ENCODE peak calls at places on chromosomes 11 and 22, in seven cellular contexts. V is iris pigment epithelial cell, C is prostate gland, H is Right ventricle myocardium superior, X is sigmoid colon, T is cardiac muscle cell, I is A549. Z is an unnamed sample.

GRCh38 chr11:17414317-17414737 is 25.9 kb upstream of the KCNJ11 start:
- DNase-seq in V (no peak), C (no peak), H (no peak), X (no peak), T (no peak), I (no peak), Z (peak; percentile 29)

GRCh38 chr11:79973701-79974626 is 533.1 kb upstream of the TENM4 start:
- DNase-seq in V (peak; percentile 3), C (no peak), H (no peak), X (no peak), T (peak; percentile 19), I (no peak), Z (peak; percentile 43)

GRCh38 chr11:9789919-9790318 is 126.0 kb downstream of the SWAP70 start:
- DNase-seq in V (no peak), C (no peak), H (no peak), X (no peak), T (no peak), I (no peak), Z (no peak)

GRCh38 chr11:72072348-72072747 is 8.0 kb downstream of the NUMA1 start:
- DNase-seq in V (peak; percentile 85), C (peak; percentile 43), H (no peak), X (no peak), T (no peak), I (peak; percentile 17), Z (peak; percentile 26)

GRCh38 chr11:29184939-29185890 is 831.6 kb downstream of the KCNA4 start:
- DNase-seq in V (peak; percentile 99), C (no peak), H (no peak), X (no peak), T (no peak), I (peak; percentile 16), Z (no peak)

GRCh38 chr11:61531033-61531432 is 22.5 kb downstream of the LRRC10B start:
- DNase-seq in V (no peak), C (no peak), H (no peak), X (no peak), T (no peak), I (no peak), Z (peak; percentile 41)

GRCh38 chr11:59833602-59834001 is 11.7 kb downstream of the CBLIF start:
- DNase-seq in V (no peak), C (no peak), H (no peak), X (no peak), T (no peak), I (no peak), Z (no peak)

GRCh38 chr11:27204527-27204926 is 158.5 kb downstream of the CCDC34 start:
- DNase-seq in V (no peak), C (no peak), H (no peak), X (no peak), T (no peak), I (peak; percentile 60), Z (no peak)

GRCh38 chr22:24106385-24107381 is 74.6 kb upstream of the SUSD2 start:
- DNase-seq in V (no peak), C (no peak), H (no peak), X (no peak), T (no peak), I (no peak), Z (no peak)

GRCh38 chr22:30392661-30393321 is 4.0 kb upstream of the SEC14L2 start:
- DNase-seq in V (no peak), C (peak; percentile 69), H (no peak), X (no peak), T (no peak), I (no peak), Z (no peak)

GRCh38 chr11:65382804-65383368 is 440 bp upstream of the SLC25A45 start:
- DNase-seq in V (no peak), C (no peak), H (no peak), X (peak; percentile 83), T (peak; percentile 38), I (no peak), Z (peak; percentile 91)

GRCh38 chr11:19027829-19028595 is 32.5 kb downstream of the MRGPRX2 start:
- DNase-seq in V (peak; percentile 73), C (no peak), H (no peak), X (no peak), T (no peak), I (peak; percentile 59), Z (no peak)

GRCh38 chr11:117986981-117987495 is 844 bp downstream of the IL10RA start:
- DNase-seq in V (peak; percentile 12), C (no peak), H (no peak), X (no peak), T (no peak), I (no peak), Z (peak; percentile 51)

GRCh38 chr11:12180257-12181205 is 70.1 kb downstream of the MICAL2 start:
- DNase-seq in V (peak; percentile 66), C (no peak), H (no peak), X (no peak), T (no peak), I (no peak), Z (no peak)

GRCh38 chr11:62132188-62132587 is 8.4 kb downstream of the INCENP start:
- DNase-seq in V (no peak), C (no peak), H (peak; percentile 19), X (no peak), T (no peak), I (no peak), Z (no peak)

GRCh38 chr11:103055174-103055890 is 36.6 kb downstream of the DCUN1D5 start:
- DNase-seq in V (peak; percentile 49), C (no peak), H (no peak), X (no peak), T (peak; percentile 56), I (peak; percentile 23), Z (peak; percentile 62)

GRCh38 chr11:32602657-32603410 is 19.2 kb downstream of the EIF3M start:
- DNase-seq in V (peak; percentile 72), C (no peak), H (no peak), X (no peak), T (no peak), I (no peak), Z (no peak)

GRCh38 chr11:95076416-95076815 is 9.7 kb downstream of the SRSF8 start:
- DNase-seq in V (peak; percentile 97), C (peak; percentile 54), H (no peak), X (no peak), T (no peak), I (peak; percentile 25), Z (no peak)

GRCh38 chr11:112614605-112615004 is 346.6 kb upstream of the NCAM1 start:
- DNase-seq in V (no peak), C (no peak), H (no peak), X (no peak), T (no peak), I (no peak), Z (no peak)

GRCh38 chr11:81967242-81967641 is 766.4 kb downstream of the FAM181B start:
- DNase-seq in V (no peak), C (no peak), H (no peak), X (no peak), T (no peak), I (no peak), Z (no peak)

GRCh38 chr11:36306888-36307287 is 10.8 kb downstream of the PRR5L start:
- DNase-seq in V (no peak), C (no peak), H (no peak), X (no peak), T (peak; percentile 23), I (peak; percentile 33), Z (no peak)

GRCh38 chr11:14503023-14503422 is 3.4 kb upstream of the COPB1 start:
- DNase-seq in V (peak; percentile 34), C (no peak), H (no peak), X (no peak), T (no peak), I (no peak), Z (no peak)

GRCh38 chr11:95230054-95231034 is 658 bp downstream of the SESN3 start:
- DNase-seq in V (peak; percentile 20), C (peak; percentile 14), H (no peak), X (peak; percentile 64), T (peak; percentile 53), I (no peak), Z (peak; percentile 37)

GRCh38 chr22:50722716-50723428 is 15.1 kb upstream of the ACR start:
- DNase-seq in V (no peak), C (no peak), H (no peak), X (no peak), T (no peak), I (no peak), Z (no peak)

GRCh38 chr11:11538277-11538960 is 83.4 kb downstream of the GALNT18 start:
- DNase-seq in V (no peak), C (no peak), H (peak; percentile 82), X (no peak), T (peak; percentile 38), I (no peak), Z (no peak)

GRCh38 chr11:73388241-73389133 is 12.3 kb downstream of the RELT start:
- DNase-seq in V (peak; percentile 15), C (no peak), H (peak; percentile 85), X (peak; percentile 74), T (peak; percentile 40), I (no peak), Z (no peak)

GRCh38 chr22:20424937-20425587 is 12.6 kb downstream of the SCARF2 start:
- DNase-seq in V (no peak), C (no peak), H (peak; percentile 65), X (no peak), T (no peak), I (peak; percentile 27), Z (no peak)

GRCh38 chr11:59756845-59757244 is 1.7 kb downstream of the STX3 start:
- DNase-seq in V (peak; percentile 41), C (peak; percentile 56), H (no peak), X (peak; percentile 74), T (no peak), I (peak; percentile 25), Z (peak; percentile 89)

GRCh38 chr11:9753031-9753430 is 89.2 kb downstream of the SWAP70 start:
- DNase-seq in V (peak; percentile 84), C (no peak), H (no peak), X (no peak), T (no peak), I (no peak), Z (no peak)

GRCh38 chr11:126307706-126308105 is 3.8 kb downstream of the DCPS start:
- DNase-seq in V (peak; percentile 59), C (no peak), H (no peak), X (no peak), T (peak; percentile 66), I (peak; percentile 40), Z (no peak)

GRCh38 chr22:49620003-49620556 is 207.6 kb downstream of the BRD1 start:
- DNase-seq in V (no peak), C (no peak), H (no peak), X (no peak), T (no peak), I (no peak), Z (no peak)

GRCh38 chr11:94417386-94417987 is 16.3 kb upstream of the GPR83 start:
- DNase-seq in V (peak; percentile 42), C (no peak), H (no peak), X (no peak), T (peak; percentile 11), I (peak; percentile 28), Z (peak; percentile 28)

Z was measured in small intestine.